ENCODE peak calls at places on chromosomes 6 and 20, in four cellular contexts. One of them, this sample, is unnamed.

GRCh38 chr20:24734139-24734538 is 214.9 kb upstream of the CST7 start:
- DNase-seq in H1: peak; percentile 27
- DNase-seq in H9: no peak
- DNase-seq in trophoblast cell: no peak
- DNase-seq in this sample: no peak

GRCh38 chr6:20717743-20718142 is 183.5 kb downstream of the CDKAL1 start:
- DNase-seq in H1: no peak
- DNase-seq in H9: no peak
- DNase-seq in trophoblast cell: no peak
- DNase-seq in this sample: no peak

GRCh38 chr6:43058511-43058910 is 723 bp downstream of the MRPL2 start:
- DNase-seq in H1: no peak
- DNase-seq in H9: no peak
- DNase-seq in trophoblast cell: no peak
- DNase-seq in this sample: no peak

GRCh38 chr20:46362931-46363872 is 43.2 kb downstream of the ELMO2 start:
- DNase-seq in H1: no peak
- DNase-seq in H9: no peak
- DNase-seq in trophoblast cell: no peak
- DNase-seq in this sample: no peak

GRCh38 chr6:151610336-151610735 is 116.5 kb downstream of the CCDC170 start:
- DNase-seq in H1: no peak
- DNase-seq in H9: no peak
- DNase-seq in trophoblast cell: no peak
- DNase-seq in this sample: no peak

GRCh38 chr6:137213331-137213740 is 5.8 kb downstream of the IFNGR1 start:
- DNase-seq in H1: no peak
- DNase-seq in H9: no peak
- DNase-seq in trophoblast cell: no peak
- DNase-seq in this sample: no peak

GRCh38 chr6:115945306-115945705 is 115.4 kb downstream of the FRK start:
- DNase-seq in H1: no peak
- DNase-seq in H9: no peak
- DNase-seq in trophoblast cell: no peak
- DNase-seq in this sample: no peak

GRCh38 chr20:45892828-45893500 is 1.8 kb downstream of the CTSA start:
- DNase-seq in H1: no peak
- DNase-seq in H9: no peak
- DNase-seq in trophoblast cell: no peak
- DNase-seq in this sample: no peak

GRCh38 chr6:167684276-167685104 is 142.2 kb upstream of the AFDN start:
- DNase-seq in H1: no peak
- DNase-seq in H9: peak; percentile 56
- DNase-seq in trophoblast cell: no peak
- DNase-seq in this sample: no peak

GRCh38 chr20:37706298-37706697 is 12.5 kb downstream of the CTNNBL1 start:
- DNase-seq in H1: no peak
- DNase-seq in H9: no peak
- DNase-seq in trophoblast cell: no peak
- DNase-seq in this sample: no peak

GRCh38 chr20:3781153-3781910 is at the start of gene SPEF1:
- DNase-seq in H1: peak; percentile 81
- DNase-seq in H9: peak; percentile 95
- DNase-seq in trophoblast cell: peak; percentile 85
- DNase-seq in this sample: peak; percentile 92

GRCh38 chr20:944774-945410 is 28.8 kb upstream of the ANGPT4 start:
- DNase-seq in H1: no peak
- DNase-seq in H9: no peak
- DNase-seq in trophoblast cell: peak; percentile 17
- DNase-seq in this sample: no peak

GRCh38 chr6:138555294-138555988 is 56.1 kb upstream of the NHSL1 start:
- DNase-seq in H1: no peak
- DNase-seq in H9: no peak
- DNase-seq in trophoblast cell: peak; percentile 30
- DNase-seq in this sample: peak; percentile 71

GRCh38 chr6:157194643-157195042 is 128.7 kb downstream of the TMEM242 start:
- DNase-seq in H1: no peak
- DNase-seq in H9: no peak
- DNase-seq in trophoblast cell: no peak
- DNase-seq in this sample: no peak

GRCh38 chr6:149221774-149222070 is 95.8 kb upstream of the TAB2 start:
- DNase-seq in H1: no peak
- DNase-seq in H9: no peak
- DNase-seq in trophoblast cell: no peak
- DNase-seq in this sample: no peak

GRCh38 chr6:163901681-163902080 is 487.2 kb downstream of the QKI start:
- DNase-seq in H1: no peak
- DNase-seq in H9: no peak
- DNase-seq in trophoblast cell: no peak
- DNase-seq in this sample: no peak

GRCh38 chr20:33649201-33649631 is 12.9 kb upstream of the C20orf144 start:
- DNase-seq in H1: no peak
- DNase-seq in H9: no peak
- DNase-seq in trophoblast cell: no peak
- DNase-seq in this sample: no peak

GRCh38 chr6:168542301-168542700 is 101.3 kb downstream of the SMOC2 start:
- DNase-seq in H1: no peak
- DNase-seq in H9: no peak
- DNase-seq in trophoblast cell: no peak
- DNase-seq in this sample: no peak

GRCh38 chr6:168725821-168726220 is 284.8 kb downstream of the SMOC2 start:
- DNase-seq in H1: no peak
- DNase-seq in H9: no peak
- DNase-seq in trophoblast cell: no peak
- DNase-seq in this sample: no peak

GRCh38 chr20:46814366-46815232 is 80.0 kb upstream of the EYA2 start:
- DNase-seq in H1: no peak
- DNase-seq in H9: peak; percentile 63
- DNase-seq in trophoblast cell: peak; percentile 92
- DNase-seq in this sample: peak; percentile 82

GRCh38 chr6:21522007-21522758 is 71.4 kb upstream of the SOX4 start:
- DNase-seq in H1: no peak
- DNase-seq in H9: no peak
- DNase-seq in trophoblast cell: no peak
- DNase-seq in this sample: no peak

GRCh38 chr6:159729598-159729997 is 2.3 kb downstream of the WTAP start:
- DNase-seq in H1: no peak
- DNase-seq in H9: no peak
- DNase-seq in trophoblast cell: no peak
- DNase-seq in this sample: no peak

GRCh38 chr6:117817499-117817898 is 89.6 kb upstream of the SLC35F1 start:
- DNase-seq in H1: no peak
- DNase-seq in H9: no peak
- DNase-seq in trophoblast cell: no peak
- DNase-seq in this sample: no peak

GRCh38 chr6:57040011-57040410 is 6.5 kb upstream of the KIAA1586 start:
- DNase-seq in H1: no peak
- DNase-seq in H9: peak; percentile 52
- DNase-seq in trophoblast cell: no peak
- DNase-seq in this sample: no peak

GRCh38 chr6:6191476-6191875 is 129.0 kb downstream of the F13A1 start:
- DNase-seq in H1: peak; percentile 49
- DNase-seq in H9: peak; percentile 58
- DNase-seq in trophoblast cell: no peak
- DNase-seq in this sample: peak; percentile 35

GRCh38 chr20:6053776-6054688 is at the start of gene LRRN4:
- DNase-seq in H1: peak; percentile 57
- DNase-seq in H9: peak; percentile 79
- DNase-seq in trophoblast cell: no peak
- DNase-seq in this sample: no peak

GRCh38 chr6:130035211-130035610 is 16.8 kb downstream of the L3MBTL3 start:
- DNase-seq in H1: no peak
- DNase-seq in H9: no peak
- DNase-seq in trophoblast cell: no peak
- DNase-seq in this sample: no peak

GRCh38 chr6:114323784-114324183 is 19.0 kb downstream of the HS3ST5 start:
- DNase-seq in H1: no peak
- DNase-seq in H9: no peak
- DNase-seq in trophoblast cell: no peak
- DNase-seq in this sample: no peak

GRCh38 chr6:10391299-10391630 is 23.6 kb downstream of the TFAP2A start:
- DNase-seq in H1: no peak
- DNase-seq in H9: peak; percentile 45
- DNase-seq in trophoblast cell: no peak
- DNase-seq in this sample: peak; percentile 3

GRCh38 chr20:15742627-15743026 is 830.6 kb downstream of the KIF16B start:
- DNase-seq in H1: no peak
- DNase-seq in H9: no peak
- DNase-seq in trophoblast cell: no peak
- DNase-seq in this sample: no peak

GRCh38 chr20:15742076-15742475 is 831.2 kb downstream of the KIF16B start:
- DNase-seq in H1: no peak
- DNase-seq in H9: no peak
- DNase-seq in trophoblast cell: no peak
- DNase-seq in this sample: no peak

GRCh38 chr20:15739056-15739455 is 834.2 kb downstream of the KIF16B start:
- DNase-seq in H1: no peak
- DNase-seq in H9: no peak
- DNase-seq in trophoblast cell: no peak
- DNase-seq in this sample: no peak

GRCh38 chr20:15740046-15740775 is 833.0 kb downstream of the KIF16B start:
- DNase-seq in H1: no peak
- DNase-seq in H9: no peak
- DNase-seq in trophoblast cell: no peak
- DNase-seq in this sample: no peak
- H4K8ac ChIP-seq in H1: no peak overlapping the region
- H4K8ac ChIP-seq in H9: no peak overlapping the region
- H4K8ac ChIP-seq in trophoblast cell: no peak overlapping the region
- H4K8ac ChIP-seq in this sample: no peak overlapping the region

GRCh38 chr6:3911130-3911529 is 62.0 kb downstream of the FAM50B start:
- DNase-seq in H1: no peak
- DNase-seq in H9: peak; percentile 9
- DNase-seq in trophoblast cell: no peak
- DNase-seq in this sample: no peak
- H2BK12ac ChIP-seq in H1: no peak overlapping the region
- H2BK12ac ChIP-seq in H9: no peak overlapping the region
- H2BK12ac ChIP-seq in trophoblast cell: no peak overlapping the region
- H2BK12ac ChIP-seq in this sample: no peak overlapping the region

GRCh38 chr20:10652185-10652584 is 21.6 kb downstream of the JAG1 start:
- DNase-seq in H1: no peak
- DNase-seq in H9: no peak
- DNase-seq in trophoblast cell: no peak
- DNase-seq in this sample: no peak

GRCh38 chr20:10653593-10654288 is 20.1 kb downstream of the JAG1 start:
- DNase-seq in H1: no peak
- DNase-seq in H9: no peak
- DNase-seq in trophoblast cell: no peak
- DNase-seq in this sample: no peak

GRCh38 chr20:10654630-10655029 is 19.2 kb downstream of the JAG1 start:
- DNase-seq in H1: no peak
- DNase-seq in H9: peak; percentile 59
- DNase-seq in trophoblast cell: no peak
- DNase-seq in this sample: no peak

GRCh38 chr20:10651227-10651990 is 22.4 kb downstream of the JAG1 start:
- DNase-seq in H1: no peak
- DNase-seq in H9: no peak
- DNase-seq in trophoblast cell: no peak
- DNase-seq in this sample: no peak

GRCh38 chr20:10652660-10653191 is 21.1 kb downstream of the JAG1 start:
- DNase-seq in H1: no peak
- DNase-seq in H9: no peak
- DNase-seq in trophoblast cell: no peak
- DNase-seq in this sample: no peak
- H3K23ac ChIP-seq in H1: no peak overlapping the region
- H3K23ac ChIP-seq in H9: no peak overlapping the region
- H3K23ac ChIP-seq in trophoblast cell: no peak overlapping the region
- H3K23ac ChIP-seq in this sample: no peak overlapping the region

DNA sequence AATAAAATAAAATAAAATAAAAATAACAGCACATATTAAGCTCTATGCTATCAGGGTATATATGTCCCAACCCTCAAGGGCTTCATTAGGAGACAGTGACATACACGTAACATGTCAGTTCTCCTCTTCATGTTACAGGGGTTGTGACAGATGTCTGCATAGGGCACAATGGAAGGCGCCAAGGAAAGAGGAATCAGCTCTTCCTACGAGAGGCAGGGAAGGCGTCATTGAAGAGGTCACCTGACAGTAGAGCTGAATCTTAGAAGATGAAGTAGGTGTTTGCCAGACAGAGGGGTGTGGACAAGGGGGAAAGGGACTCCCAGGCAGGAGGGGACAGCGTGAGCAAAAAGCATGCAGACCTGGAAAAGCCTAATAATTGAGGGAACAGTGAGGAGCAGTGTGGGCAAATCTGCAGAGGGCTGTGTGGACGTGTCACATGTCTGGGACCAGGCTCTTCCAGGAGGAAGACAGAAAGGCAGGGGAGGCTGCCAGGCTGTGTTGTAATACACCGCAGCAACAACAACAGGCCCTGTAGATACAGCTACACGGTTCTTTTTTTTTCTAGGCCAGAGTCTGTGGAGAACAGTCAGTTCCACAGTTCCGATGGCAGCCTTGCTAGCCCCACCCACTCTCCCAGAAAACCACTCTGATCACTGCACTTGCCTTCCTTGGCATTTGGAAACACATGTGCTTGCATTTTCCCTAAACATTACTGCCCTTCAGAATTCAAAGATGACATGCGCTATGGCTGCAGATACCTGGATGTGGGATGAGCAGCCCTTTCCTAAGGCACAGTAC is 2.5 kb upstream of the FKBP5 start:
- DNase-seq in H1: no peak
- DNase-seq in H9: no peak
- DNase-seq in trophoblast cell: no peak
- DNase-seq in this sample: no peak
- H4K8ac ChIP-seq in H1: no peak overlapping the region
- H4K8ac ChIP-seq in H9: no peak overlapping the region
- H4K8ac ChIP-seq in trophoblast cell: no peak overlapping the region
- H4K8ac ChIP-seq in this sample: no peak overlapping the region

DNA sequence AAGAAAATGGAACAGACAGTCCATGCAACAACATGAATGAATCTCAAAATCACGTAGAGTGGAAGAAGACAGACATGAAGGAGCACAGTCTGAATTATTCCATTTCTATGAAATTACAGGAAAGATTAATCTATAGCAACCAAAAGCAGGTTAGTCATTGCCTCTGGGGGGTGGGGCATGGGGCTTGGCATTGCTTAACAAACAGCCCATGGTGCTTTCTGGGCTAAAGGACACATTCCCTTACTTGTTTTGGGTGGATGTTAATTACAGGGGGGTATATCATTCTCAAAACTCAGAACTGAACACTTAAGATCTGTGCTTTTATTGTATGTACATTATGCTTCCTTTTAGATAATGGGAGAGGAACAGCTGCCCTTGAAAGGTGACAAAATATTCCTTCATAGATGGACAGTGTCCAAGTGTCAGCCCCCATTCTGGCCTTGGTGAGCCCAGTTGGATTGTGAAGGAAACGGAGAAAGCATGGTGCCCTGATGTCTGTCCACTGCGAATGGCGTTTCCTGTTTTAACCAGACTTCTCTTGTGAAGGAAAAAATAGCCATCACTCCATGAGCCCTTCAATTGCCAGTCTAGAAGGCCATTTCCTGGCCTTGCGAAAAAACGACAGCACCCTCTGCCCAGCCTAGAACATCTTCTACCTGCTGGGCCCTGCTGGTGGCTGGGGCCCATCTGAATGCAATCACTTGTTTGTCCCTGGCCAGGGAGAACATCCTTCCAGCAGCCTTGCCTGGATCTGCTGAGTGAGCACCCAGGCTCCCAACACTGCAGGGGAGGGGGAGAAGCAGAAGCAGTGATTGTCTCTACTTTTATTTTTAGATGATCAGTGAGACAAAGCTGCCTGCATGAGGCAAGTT is 179.7 kb downstream of the BCAS1 start:
- DNase-seq in H1: no peak
- DNase-seq in H9: no peak
- DNase-seq in trophoblast cell: no peak
- DNase-seq in this sample: no peak
- H2BK12ac ChIP-seq in H1: peak overlapping the region; percentile 68
- H2BK12ac ChIP-seq in H9: no peak overlapping the region
- H2BK12ac ChIP-seq in trophoblast cell: no peak overlapping the region
- H2BK12ac ChIP-seq in this sample: no peak overlapping the region